ENCODE peak calls at places on chromosomes 11 and 22, in five cellular contexts. J is neural progenitor cell, R is iPS-NIHi11, W is skeletal muscle cell, N is heart left ventricle. Z is an unnamed sample.

GRCh38 chr11:134866215-134866614 is 454.2 kb upstream of the B3GAT1 start:
- DNase-seq in J (no peak), W (no peak), R (no peak), N (no peak), Z (no peak)

GRCh38 chr11:2378527-2379210 is 1.6 kb downstream of the CD81 start:
- DNase-seq in W (no peak), J (peak; percentile 29), R (no peak), N (no peak), Z (no peak)

GRCh38 chr11:118910309-118911112 is 15.2 kb downstream of the BCL9L start:
- DNase-seq in R (peak; percentile 75), N (peak; percentile 86), W (peak; percentile 71), J (peak; percentile 95), Z (peak; percentile 89)

GRCh38 chr11:129710423-129710822 is 105.2 kb upstream of the TMEM45B start:
- DNase-seq in W (no peak), R (no peak), N (no peak), J (no peak), Z (no peak)

GRCh38 chr11:93887111-93887510 is 36.7 kb upstream of the VSTM5 start:
- DNase-seq in J (no peak), N (no peak), R (no peak), W (no peak), Z (no peak)

GRCh38 chr11:24386551-24387404 is 110.1 kb upstream of the LUZP2 start:
- DNase-seq in N (no peak), W (no peak), R (peak; percentile 43), J (peak; percentile 58), Z (no peak)

GRCh38 chr22:32828150-32828549 is 26.6 kb downstream of the TIMP3 start:
- DNase-seq in R (no peak), N (no peak), J (no peak), W (no peak), Z (peak; percentile 15)

GRCh38 chr11:67564230-67564629 is 19.4 kb upstream of the GSTP1 start:
- DNase-seq in N (no peak), R (peak; percentile 1), W (no peak), J (no peak), Z (no peak)

GRCh38 chr11:97756571-97757335 is 1264.0 kb upstream of the CNTN5 start:
- DNase-seq in R (no peak), W (no peak), N (no peak), J (no peak), Z (no peak)

GRCh38 chr11:559712-560304 is 730 bp downstream of the LMNTD2 start:
- DNase-seq in W (no peak), N (no peak), J (no peak), R (no peak), Z (no peak)

GRCh38 chr11:122178795-122179194 is 62.8 kb upstream of the BLID start:
- DNase-seq in J (no peak), N (no peak), W (no peak), R (no peak), Z (no peak)

GRCh38 chr11:14656536-14657457 is 13.2 kb downstream of the PDE3B start:
- DNase-seq in J (no peak), W (no peak), R (no peak), N (no peak), Z (no peak)

GRCh38 chr11:20388096-20389055 is 860 bp downstream of the PRMT3 start:
- DNase-seq in W (no peak), J (no peak), R (peak; percentile 16), N (no peak), Z (no peak)

GRCh38 chr11:128632151-128632791 is 44.9 kb upstream of the ETS1 start:
- DNase-seq in J (peak; percentile 80), N (no peak), R (peak; percentile 64), W (no peak), Z (no peak)

GRCh38 chr11:34161361-34161760 is 55.9 kb downstream of the NAT10 start:
- DNase-seq in J (no peak), W (no peak), N (no peak), R (no peak), Z (no peak)

GRCh38 chr11:64299847-64300648 is at the start of gene CATSPERZ:
- DNase-seq in R (peak; percentile 62), J (no peak), N (no peak), W (no peak), Z (no peak)

GRCh38 chr11:134497586-134497985 is 85.5 kb upstream of the B3GAT1 start:
- DNase-seq in N (no peak), R (no peak), J (no peak), W (no peak), Z (peak; percentile 30)

GRCh38 chr11:118006153-118006534 is 19.9 kb downstream of the IL10RA start:
- DNase-seq in J (no peak), W (no peak), N (no peak), R (no peak), Z (no peak)

GRCh38 chr11:8732748-8733241 is 50.2 kb downstream of the RPL27A start:
- DNase-seq in W (peak; percentile 37), J (no peak), N (peak; percentile 88), R (no peak), Z (no peak)

GRCh38 chr11:28632338-28632737 is 524.1 kb downstream of the METTL15 start:
- DNase-seq in R (no peak), J (no peak), W (no peak), N (no peak), Z (no peak)